ENCODE peak calls at places on chromosome 21, in ten cellular contexts. One of them, this sample, is unnamed.

GRCh38 chr21:46421756-46422555 is 36.7 kb upstream of the DIP2A start:
- DNase-seq in AG04450: no peak
- DNase-seq in stimulated activated CD4-positive, alpha-beta T cell treated with anti-CD3 and anti-CD28 coated beads, Interleukin-15, amount 100 ng/mL, for 24 hours: no peak
- DNase-seq in left kidney: no peak
- DNase-seq in tibial artery: no peak
- DNase-seq in HT1080: no peak
- DNase-seq in HCT116: no peak
- DNase-seq in activated T-cell treated with anti-CD3 and anti-CD28 coated beads, Interleukin-2, amount 50 U/mL, for 4 hours: no peak
- DNase-seq in frontal cortex: no peak
- DNase-seq in GM20000: no peak
- DNase-seq in this sample: no peak

GRCh38 chr21:38475519-38475918 is 22.8 kb downstream of the ERG start:
- DNase-seq in AG04450: no peak
- DNase-seq in stimulated activated CD4-positive, alpha-beta T cell treated with anti-CD3 and anti-CD28 coated beads, Interleukin-15, amount 100 ng/mL, for 24 hours: no peak
- DNase-seq in left kidney: no peak
- DNase-seq in tibial artery: no peak
- DNase-seq in HT1080: no peak
- DNase-seq in HCT116: no peak
- DNase-seq in activated T-cell treated with anti-CD3 and anti-CD28 coated beads, Interleukin-2, amount 50 U/mL, for 4 hours: no peak
- DNase-seq in frontal cortex: no peak
- DNase-seq in GM20000: no peak
- DNase-seq in this sample: no peak

GRCh38 chr21:41615613-41616012 is 107.7 kb upstream of the TMPRSS2 start:
- DNase-seq in AG04450: peak; percentile 94
- DNase-seq in stimulated activated CD4-positive, alpha-beta T cell treated with anti-CD3 and anti-CD28 coated beads, Interleukin-15, amount 100 ng/mL, for 24 hours: no peak
- DNase-seq in left kidney: no peak
- DNase-seq in tibial artery: no peak
- DNase-seq in HT1080: peak; percentile 31
- DNase-seq in HCT116: no peak
- DNase-seq in activated T-cell treated with anti-CD3 and anti-CD28 coated beads, Interleukin-2, amount 50 U/mL, for 4 hours: no peak
- DNase-seq in frontal cortex: peak; percentile 35
- DNase-seq in GM20000: no peak
- DNase-seq in this sample: peak; percentile 85

GRCh38 chr21:45487161-45487806 is 55.0 kb downstream of the SLC19A1 start:
- DNase-seq in AG04450: no peak
- DNase-seq in stimulated activated CD4-positive, alpha-beta T cell treated with anti-CD3 and anti-CD28 coated beads, Interleukin-15, amount 100 ng/mL, for 24 hours: no peak
- DNase-seq in left kidney: no peak
- DNase-seq in tibial artery: no peak
- DNase-seq in HT1080: no peak
- DNase-seq in HCT116: no peak
- DNase-seq in activated T-cell treated with anti-CD3 and anti-CD28 coated beads, Interleukin-2, amount 50 U/mL, for 4 hours: no peak
- DNase-seq in frontal cortex: no peak
- DNase-seq in GM20000: no peak
- DNase-seq in this sample: no peak

GRCh38 chr21:35102488-35103407 is 53.6 kb upstream of the RUNX1 start:
- DNase-seq in AG04450: no peak
- DNase-seq in stimulated activated CD4-positive, alpha-beta T cell treated with anti-CD3 and anti-CD28 coated beads, Interleukin-15, amount 100 ng/mL, for 24 hours: peak; percentile 42
- DNase-seq in left kidney: no peak
- DNase-seq in tibial artery: peak; percentile 76
- DNase-seq in HT1080: no peak
- DNase-seq in HCT116: no peak
- DNase-seq in activated T-cell treated with anti-CD3 and anti-CD28 coated beads, Interleukin-2, amount 50 U/mL, for 4 hours: peak; percentile 27
- DNase-seq in frontal cortex: peak; percentile 10
- DNase-seq in GM20000: peak; percentile 44
- DNase-seq in this sample: no peak

GRCh38 chr21:39088831-39089380 is 94.3 kb downstream of the PSMG1 start:
- DNase-seq in AG04450: no peak
- DNase-seq in stimulated activated CD4-positive, alpha-beta T cell treated with anti-CD3 and anti-CD28 coated beads, Interleukin-15, amount 100 ng/mL, for 24 hours: peak; percentile 8
- DNase-seq in left kidney: no peak
- DNase-seq in tibial artery: peak; percentile 82
- DNase-seq in HT1080: peak; percentile 55
- DNase-seq in HCT116: no peak
- DNase-seq in activated T-cell treated with anti-CD3 and anti-CD28 coated beads, Interleukin-2, amount 50 U/mL, for 4 hours: no peak
- DNase-seq in frontal cortex: no peak
- DNase-seq in GM20000: no peak
- DNase-seq in this sample: no peak

GRCh38 chr21:45330851-45331261 is 43.2 kb upstream of the POFUT2 start:
- DNase-seq in AG04450: no peak
- DNase-seq in stimulated activated CD4-positive, alpha-beta T cell treated with anti-CD3 and anti-CD28 coated beads, Interleukin-15, amount 100 ng/mL, for 24 hours: no peak
- DNase-seq in left kidney: no peak
- DNase-seq in tibial artery: peak; percentile 64
- DNase-seq in HT1080: no peak
- DNase-seq in HCT116: no peak
- DNase-seq in activated T-cell treated with anti-CD3 and anti-CD28 coated beads, Interleukin-2, amount 50 U/mL, for 4 hours: no peak
- DNase-seq in frontal cortex: no peak
- DNase-seq in GM20000: no peak
- DNase-seq in this sample: no peak

GRCh38 chr21:32389337-32390015 is 3.3 kb downstream of the URB1 start:
- DNase-seq in AG04450: no peak
- DNase-seq in stimulated activated CD4-positive, alpha-beta T cell treated with anti-CD3 and anti-CD28 coated beads, Interleukin-15, amount 100 ng/mL, for 24 hours: no peak
- DNase-seq in left kidney: no peak
- DNase-seq in tibial artery: no peak
- DNase-seq in HT1080: no peak
- DNase-seq in HCT116: no peak
- DNase-seq in activated T-cell treated with anti-CD3 and anti-CD28 coated beads, Interleukin-2, amount 50 U/mL, for 4 hours: no peak
- DNase-seq in frontal cortex: no peak
- DNase-seq in GM20000: no peak
- DNase-seq in this sample: no peak

GRCh38 chr21:45768011-45768740 is 124.7 kb downstream of the PCBP3 start:
- DNase-seq in AG04450: no peak
- DNase-seq in stimulated activated CD4-positive, alpha-beta T cell treated with anti-CD3 and anti-CD28 coated beads, Interleukin-15, amount 100 ng/mL, for 24 hours: peak; percentile 77
- DNase-seq in left kidney: no peak
- DNase-seq in tibial artery: no peak
- DNase-seq in HT1080: no peak
- DNase-seq in HCT116: no peak
- DNase-seq in activated T-cell treated with anti-CD3 and anti-CD28 coated beads, Interleukin-2, amount 50 U/mL, for 4 hours: peak; percentile 48
- DNase-seq in frontal cortex: no peak
- DNase-seq in GM20000: peak; percentile 11
- DNase-seq in this sample: no peak

GRCh38 chr21:46211786-46212720 is 16.5 kb downstream of the LSS start:
- DNase-seq in AG04450: no peak
- DNase-seq in stimulated activated CD4-positive, alpha-beta T cell treated with anti-CD3 and anti-CD28 coated beads, Interleukin-15, amount 100 ng/mL, for 24 hours: no peak
- DNase-seq in left kidney: no peak
- DNase-seq in tibial artery: peak; percentile 58
- DNase-seq in HT1080: no peak
- DNase-seq in HCT116: no peak
- DNase-seq in activated T-cell treated with anti-CD3 and anti-CD28 coated beads, Interleukin-2, amount 50 U/mL, for 4 hours: no peak
- DNase-seq in frontal cortex: no peak
- DNase-seq in GM20000: no peak
- DNase-seq in this sample: no peak

GRCh38 chr21:45825209-45825602 is 156.4 kb upstream of the COL6A1 start:
- DNase-seq in AG04450: no peak
- DNase-seq in stimulated activated CD4-positive, alpha-beta T cell treated with anti-CD3 and anti-CD28 coated beads, Interleukin-15, amount 100 ng/mL, for 24 hours: no peak
- DNase-seq in left kidney: peak; percentile 52
- DNase-seq in tibial artery: no peak
- DNase-seq in HT1080: no peak
- DNase-seq in HCT116: no peak
- DNase-seq in activated T-cell treated with anti-CD3 and anti-CD28 coated beads, Interleukin-2, amount 50 U/mL, for 4 hours: no peak
- DNase-seq in frontal cortex: no peak
- DNase-seq in GM20000: no peak
- DNase-seq in this sample: no peak

GRCh38 chr21:37153193-37153934 is 80.3 kb downstream of the TTC3 start:
- DNase-seq in AG04450: no peak
- DNase-seq in stimulated activated CD4-positive, alpha-beta T cell treated with anti-CD3 and anti-CD28 coated beads, Interleukin-15, amount 100 ng/mL, for 24 hours: no peak
- DNase-seq in left kidney: peak; percentile 29
- DNase-seq in tibial artery: no peak
- DNase-seq in HT1080: no peak
- DNase-seq in HCT116: no peak
- DNase-seq in activated T-cell treated with anti-CD3 and anti-CD28 coated beads, Interleukin-2, amount 50 U/mL, for 4 hours: no peak
- DNase-seq in frontal cortex: no peak
- DNase-seq in GM20000: no peak
- DNase-seq in this sample: peak; percentile 46

GRCh38 chr21:38770660-38771059 is 35.1 kb upstream of the ETS2 start:
- DNase-seq in AG04450: no peak
- DNase-seq in stimulated activated CD4-positive, alpha-beta T cell treated with anti-CD3 and anti-CD28 coated beads, Interleukin-15, amount 100 ng/mL, for 24 hours: no peak
- DNase-seq in left kidney: no peak
- DNase-seq in tibial artery: no peak
- DNase-seq in HT1080: no peak
- DNase-seq in HCT116: no peak
- DNase-seq in activated T-cell treated with anti-CD3 and anti-CD28 coated beads, Interleukin-2, amount 50 U/mL, for 4 hours: no peak
- DNase-seq in frontal cortex: no peak
- DNase-seq in GM20000: no peak
- DNase-seq in this sample: no peak

GRCh38 chr21:46151989-46152938 is 3.1 kb downstream of the FTCD start:
- DNase-seq in AG04450: no peak
- DNase-seq in stimulated activated CD4-positive, alpha-beta T cell treated with anti-CD3 and anti-CD28 coated beads, Interleukin-15, amount 100 ng/mL, for 24 hours: peak; percentile 0
- DNase-seq in left kidney: no peak
- DNase-seq in tibial artery: no peak
- DNase-seq in HT1080: no peak
- DNase-seq in HCT116: no peak
- DNase-seq in activated T-cell treated with anti-CD3 and anti-CD28 coated beads, Interleukin-2, amount 50 U/mL, for 4 hours: no peak
- DNase-seq in frontal cortex: no peak
- DNase-seq in GM20000: no peak
- DNase-seq in this sample: no peak

GRCh38 chr21:14528815-14529214 is 17.3 kb downstream of the SAMSN1 start:
- DNase-seq in AG04450: no peak
- DNase-seq in stimulated activated CD4-positive, alpha-beta T cell treated with anti-CD3 and anti-CD28 coated beads, Interleukin-15, amount 100 ng/mL, for 24 hours: no peak
- DNase-seq in left kidney: no peak
- DNase-seq in tibial artery: no peak
- DNase-seq in HT1080: no peak
- DNase-seq in HCT116: no peak
- DNase-seq in activated T-cell treated with anti-CD3 and anti-CD28 coated beads, Interleukin-2, amount 50 U/mL, for 4 hours: no peak
- DNase-seq in frontal cortex: no peak
- DNase-seq in GM20000: no peak
- DNase-seq in this sample: no peak

GRCh38 chr21:37380349-37381323 is 14.1 kb downstream of the DYRK1A start:
- DNase-seq in AG04450: no peak
- DNase-seq in stimulated activated CD4-positive, alpha-beta T cell treated with anti-CD3 and anti-CD28 coated beads, Interleukin-15, amount 100 ng/mL, for 24 hours: no peak
- DNase-seq in left kidney: peak; percentile 57
- DNase-seq in tibial artery: no peak
- DNase-seq in HT1080: no peak
- DNase-seq in HCT116: no peak
- DNase-seq in activated T-cell treated with anti-CD3 and anti-CD28 coated beads, Interleukin-2, amount 50 U/mL, for 4 hours: no peak
- DNase-seq in frontal cortex: no peak
- DNase-seq in GM20000: no peak
- DNase-seq in this sample: no peak

GRCh38 chr21:41861255-41861654 is 17.9 kb downstream of the PRDM15 start:
- DNase-seq in AG04450: no peak
- DNase-seq in stimulated activated CD4-positive, alpha-beta T cell treated with anti-CD3 and anti-CD28 coated beads, Interleukin-15, amount 100 ng/mL, for 24 hours: no peak
- DNase-seq in left kidney: no peak
- DNase-seq in tibial artery: no peak
- DNase-seq in HT1080: no peak
- DNase-seq in HCT116: no peak
- DNase-seq in activated T-cell treated with anti-CD3 and anti-CD28 coated beads, Interleukin-2, amount 50 U/mL, for 4 hours: no peak
- DNase-seq in frontal cortex: no peak
- DNase-seq in GM20000: no peak
- DNase-seq in this sample: no peak

GRCh38 chr21:44993321-44994015 is 53.6 kb downstream of the SLX9 start:
- DNase-seq in AG04450: no peak
- DNase-seq in stimulated activated CD4-positive, alpha-beta T cell treated with anti-CD3 and anti-CD28 coated beads, Interleukin-15, amount 100 ng/mL, for 24 hours: no peak
- DNase-seq in left kidney: no peak
- DNase-seq in tibial artery: peak; percentile 66
- DNase-seq in HT1080: no peak
- DNase-seq in HCT116: no peak
- DNase-seq in activated T-cell treated with anti-CD3 and anti-CD28 coated beads, Interleukin-2, amount 50 U/mL, for 4 hours: no peak
- DNase-seq in frontal cortex: no peak
- DNase-seq in GM20000: no peak
- DNase-seq in this sample: no peak

GRCh38 chr21:46141767-46142580 is 13.4 kb downstream of the FTCD start:
- DNase-seq in AG04450: no peak
- DNase-seq in stimulated activated CD4-positive, alpha-beta T cell treated with anti-CD3 and anti-CD28 coated beads, Interleukin-15, amount 100 ng/mL, for 24 hours: no peak
- DNase-seq in left kidney: no peak
- DNase-seq in tibial artery: peak; percentile 60
- DNase-seq in HT1080: no peak
- DNase-seq in HCT116: no peak
- DNase-seq in activated T-cell treated with anti-CD3 and anti-CD28 coated beads, Interleukin-2, amount 50 U/mL, for 4 hours: no peak
- DNase-seq in frontal cortex: no peak
- DNase-seq in GM20000: no peak
- DNase-seq in this sample: no peak

GRCh38 chr21:34524671-34525601 is 12.9 kb upstream of the KCNE1 start:
- DNase-seq in AG04450: no peak
- DNase-seq in stimulated activated CD4-positive, alpha-beta T cell treated with anti-CD3 and anti-CD28 coated beads, Interleukin-15, amount 100 ng/mL, for 24 hours: no peak
- DNase-seq in left kidney: no peak
- DNase-seq in tibial artery: no peak
- DNase-seq in HT1080: peak; percentile 32
- DNase-seq in HCT116: no peak
- DNase-seq in activated T-cell treated with anti-CD3 and anti-CD28 coated beads, Interleukin-2, amount 50 U/mL, for 4 hours: no peak
- DNase-seq in frontal cortex: no peak
- DNase-seq in GM20000: no peak
- DNase-seq in this sample: no peak

GRCh38 chr21:42056996-42057689 is 14.0 kb upstream of the UMODL1 start:
- DNase-seq in AG04450: peak; percentile 84
- DNase-seq in stimulated activated CD4-positive, alpha-beta T cell treated with anti-CD3 and anti-CD28 coated beads, Interleukin-15, amount 100 ng/mL, for 24 hours: no peak
- DNase-seq in left kidney: peak; percentile 50
- DNase-seq in tibial artery: peak; percentile 82
- DNase-seq in HT1080: peak; percentile 29
- DNase-seq in HCT116: no peak
- DNase-seq in activated T-cell treated with anti-CD3 and anti-CD28 coated beads, Interleukin-2, amount 50 U/mL, for 4 hours: no peak
- DNase-seq in frontal cortex: no peak
- DNase-seq in GM20000: no peak
- DNase-seq in this sample: no peak

GRCh38 chr21:45887788-45888187 is 93.8 kb upstream of the COL6A1 start:
- DNase-seq in AG04450: no peak
- DNase-seq in stimulated activated CD4-positive, alpha-beta T cell treated with anti-CD3 and anti-CD28 coated beads, Interleukin-15, amount 100 ng/mL, for 24 hours: no peak
- DNase-seq in left kidney: no peak
- DNase-seq in tibial artery: no peak
- DNase-seq in HT1080: no peak
- DNase-seq in HCT116: no peak
- DNase-seq in activated T-cell treated with anti-CD3 and anti-CD28 coated beads, Interleukin-2, amount 50 U/mL, for 4 hours: no peak
- DNase-seq in frontal cortex: no peak
- DNase-seq in GM20000: no peak
- DNase-seq in this sample: no peak

GRCh38 chr21:39430457-39430856 is 15.1 kb downstream of the LCA5L start:
- DNase-seq in AG04450: no peak
- DNase-seq in stimulated activated CD4-positive, alpha-beta T cell treated with anti-CD3 and anti-CD28 coated beads, Interleukin-15, amount 100 ng/mL, for 24 hours: no peak
- DNase-seq in left kidney: peak; percentile 58
- DNase-seq in tibial artery: no peak
- DNase-seq in HT1080: no peak
- DNase-seq in HCT116: no peak
- DNase-seq in activated T-cell treated with anti-CD3 and anti-CD28 coated beads, Interleukin-2, amount 50 U/mL, for 4 hours: no peak
- DNase-seq in frontal cortex: no peak
- DNase-seq in GM20000: no peak
- DNase-seq in this sample: peak; percentile 48

This sample was measured in retinal pigment epithelial cell.